ENCODE peak calls at places on chromosomes 13 and 19, in nine cellular contexts. One of them, this sample, is unnamed.

GRCh38 chr13:79405501-79405830 is 589 bp downstream of the RBM26 start:
- DNase-seq in heart right ventricle: no peak
- DNase-seq in Peyer's patch: no peak
- DNase-seq in fibroblast of mammary gland: peak; percentile 15
- DNase-seq in ascending aorta: no peak
- DNase-seq in adrenal gland: no peak
- DNase-seq in body of pancreas: peak; percentile 28
- DNase-seq in lower leg skin: no peak
- DNase-seq in BJ: no peak
- DNase-seq in this sample: no peak

GRCh38 chr19:2044709-2045500 is 6.1 kb downstream of the MKNK2 start:
- DNase-seq in heart right ventricle: no peak
- DNase-seq in Peyer's patch: no peak
- DNase-seq in fibroblast of mammary gland: no peak
- DNase-seq in ascending aorta: no peak
- DNase-seq in adrenal gland: no peak
- DNase-seq in body of pancreas: no peak
- DNase-seq in lower leg skin: peak; percentile 84
- DNase-seq in BJ: no peak
- DNase-seq in this sample: no peak

GRCh38 chr19:33722456-33723239 is 74.0 kb upstream of the KCTD15 start:
- DNase-seq in heart right ventricle: no peak
- DNase-seq in Peyer's patch: no peak
- DNase-seq in fibroblast of mammary gland: no peak
- DNase-seq in ascending aorta: no peak
- DNase-seq in adrenal gland: no peak
- DNase-seq in body of pancreas: peak; percentile 2
- DNase-seq in lower leg skin: no peak
- DNase-seq in BJ: no peak
- DNase-seq in this sample: no peak

GRCh38 chr19:47813995-47814328 is 7.8 kb upstream of the CRX start:
- DNase-seq in heart right ventricle: no peak
- DNase-seq in Peyer's patch: no peak
- DNase-seq in fibroblast of mammary gland: no peak
- DNase-seq in ascending aorta: no peak
- DNase-seq in adrenal gland: no peak
- DNase-seq in body of pancreas: no peak
- DNase-seq in lower leg skin: no peak
- DNase-seq in BJ: no peak
- DNase-seq in this sample: no peak

GRCh38 chr19:49682274-49682673 is 5.2 kb downstream of the PRMT1 start:
- DNase-seq in heart right ventricle: no peak
- DNase-seq in Peyer's patch: no peak
- DNase-seq in fibroblast of mammary gland: peak; percentile 66
- DNase-seq in ascending aorta: no peak
- DNase-seq in adrenal gland: peak; percentile 61
- DNase-seq in body of pancreas: peak; percentile 1
- DNase-seq in lower leg skin: no peak
- DNase-seq in BJ: no peak
- DNase-seq in this sample: no peak

GRCh38 chr19:3607398-3608078 is 863 bp upstream of the TBXA2R start:
- DNase-seq in heart right ventricle: peak; percentile 73
- DNase-seq in Peyer's patch: no peak
- DNase-seq in fibroblast of mammary gland: peak; percentile 40
- DNase-seq in ascending aorta: peak; percentile 82
- DNase-seq in adrenal gland: peak; percentile 60
- DNase-seq in body of pancreas: no peak
- DNase-seq in lower leg skin: no peak
- DNase-seq in BJ: no peak
- DNase-seq in this sample: no peak

GRCh38 chr13:46607768-46608553 is 55.0 kb downstream of the LRCH1 start:
- DNase-seq in heart right ventricle: no peak
- DNase-seq in Peyer's patch: peak; percentile 79
- DNase-seq in fibroblast of mammary gland: no peak
- DNase-seq in ascending aorta: no peak
- DNase-seq in adrenal gland: no peak
- DNase-seq in body of pancreas: no peak
- DNase-seq in lower leg skin: no peak
- DNase-seq in BJ: no peak
- DNase-seq in this sample: no peak

GRCh38 chr13:84985860-84986259 is 813.4 kb downstream of the SLITRK6 start:
- DNase-seq in heart right ventricle: no peak
- DNase-seq in Peyer's patch: no peak
- DNase-seq in fibroblast of mammary gland: no peak
- DNase-seq in ascending aorta: no peak
- DNase-seq in adrenal gland: no peak
- DNase-seq in body of pancreas: no peak
- DNase-seq in lower leg skin: no peak
- DNase-seq in BJ: no peak
- DNase-seq in this sample: no peak

GRCh38 chr13:65540064-65540635 is 1690.0 kb downstream of the PCDH9 start:
- DNase-seq in heart right ventricle: no peak
- DNase-seq in Peyer's patch: no peak
- DNase-seq in fibroblast of mammary gland: peak; percentile 78
- DNase-seq in ascending aorta: no peak
- DNase-seq in adrenal gland: no peak
- DNase-seq in body of pancreas: no peak
- DNase-seq in lower leg skin: no peak
- DNase-seq in BJ: peak; percentile 4
- DNase-seq in this sample: peak; percentile 27

GRCh38 chr19:33192010-33192409 is 2.1 kb upstream of the LRP3 start:
- DNase-seq in heart right ventricle: no peak
- DNase-seq in Peyer's patch: peak; percentile 26
- DNase-seq in fibroblast of mammary gland: no peak
- DNase-seq in ascending aorta: no peak
- DNase-seq in adrenal gland: peak; percentile 7
- DNase-seq in body of pancreas: no peak
- DNase-seq in lower leg skin: no peak
- DNase-seq in BJ: no peak
- DNase-seq in this sample: no peak

GRCh38 chr19:33290956-33291622 is 11.2 kb downstream of the CEBPA start:
- DNase-seq in heart right ventricle: no peak
- DNase-seq in Peyer's patch: peak; percentile 79
- DNase-seq in fibroblast of mammary gland: peak; percentile 18
- DNase-seq in ascending aorta: no peak
- DNase-seq in adrenal gland: no peak
- DNase-seq in body of pancreas: no peak
- DNase-seq in lower leg skin: no peak
- DNase-seq in BJ: no peak
- DNase-seq in this sample: peak; percentile 89

GRCh38 chr13:40194204-40194806 is 472.1 kb downstream of the FOXO1 start:
- DNase-seq in heart right ventricle: no peak
- DNase-seq in Peyer's patch: no peak
- DNase-seq in fibroblast of mammary gland: peak; percentile 48
- DNase-seq in ascending aorta: no peak
- DNase-seq in adrenal gland: no peak
- DNase-seq in body of pancreas: no peak
- DNase-seq in lower leg skin: no peak
- DNase-seq in BJ: no peak
- DNase-seq in this sample: no peak

GRCh38 chr19:52070496-52070895 is 21.9 kb upstream of the ZNF432 start:
- DNase-seq in heart right ventricle: no peak
- DNase-seq in Peyer's patch: no peak
- DNase-seq in fibroblast of mammary gland: peak; percentile 70
- DNase-seq in ascending aorta: no peak
- DNase-seq in adrenal gland: no peak
- DNase-seq in body of pancreas: no peak
- DNase-seq in lower leg skin: no peak
- DNase-seq in BJ: no peak
- DNase-seq in this sample: peak; percentile 87

GRCh38 chr13:63307239-63307638 is 1891.6 kb upstream of the PCDH20 start:
- DNase-seq in heart right ventricle: no peak
- DNase-seq in Peyer's patch: no peak
- DNase-seq in fibroblast of mammary gland: no peak
- DNase-seq in ascending aorta: no peak
- DNase-seq in adrenal gland: no peak
- DNase-seq in body of pancreas: peak; percentile 58
- DNase-seq in lower leg skin: no peak
- DNase-seq in BJ: no peak
- DNase-seq in this sample: peak; percentile 4

GRCh38 chr13:113009743-113010509 is 40.9 kb downstream of the MCF2L start:
- DNase-seq in heart right ventricle: no peak
- DNase-seq in Peyer's patch: no peak
- DNase-seq in fibroblast of mammary gland: no peak
- DNase-seq in ascending aorta: no peak
- DNase-seq in adrenal gland: peak; percentile 32
- DNase-seq in body of pancreas: no peak
- DNase-seq in lower leg skin: no peak
- DNase-seq in BJ: no peak
- DNase-seq in this sample: no peak

GRCh38 chr13:55483626-55484158 is 1657.0 kb upstream of the PRR20A start:
- DNase-seq in heart right ventricle: no peak
- DNase-seq in Peyer's patch: no peak
- DNase-seq in fibroblast of mammary gland: no peak
- DNase-seq in ascending aorta: no peak
- DNase-seq in adrenal gland: no peak
- DNase-seq in body of pancreas: no peak
- DNase-seq in lower leg skin: no peak
- DNase-seq in BJ: no peak
- DNase-seq in this sample: no peak

GRCh38 chr19:15769586-15769985 is 17.9 kb upstream of the OR10H5 start:
- DNase-seq in heart right ventricle: no peak
- DNase-seq in Peyer's patch: no peak
- DNase-seq in fibroblast of mammary gland: no peak
- DNase-seq in ascending aorta: no peak
- DNase-seq in adrenal gland: no peak
- DNase-seq in body of pancreas: no peak
- DNase-seq in lower leg skin: no peak
- DNase-seq in BJ: no peak
- DNase-seq in this sample: no peak

GRCh38 chr19:18440421-18440877 is 2.5 kb upstream of the ISYNA1 start:
- DNase-seq in heart right ventricle: no peak
- DNase-seq in Peyer's patch: no peak
- DNase-seq in fibroblast of mammary gland: no peak
- DNase-seq in ascending aorta: no peak
- DNase-seq in adrenal gland: peak; percentile 50
- DNase-seq in body of pancreas: no peak
- DNase-seq in lower leg skin: no peak
- DNase-seq in BJ: no peak
- DNase-seq in this sample: peak; percentile 30
- TF ChIP-seq CTCF in heart right ventricle: peak; percentile 36
- TF ChIP-seq CTCF in Peyer's patch: peak; percentile 35
- TF ChIP-seq CTCF in fibroblast of mammary gland: peak; percentile 27
- TF ChIP-seq CTCF in ascending aorta: no peak
- TF ChIP-seq CTCF in adrenal gland: peak; percentile 18
- TF ChIP-seq CTCF in body of pancreas: no peak
- TF ChIP-seq CTCF in lower leg skin: no peak
- TF ChIP-seq CTCF in BJ: peak; percentile 33
- TF ChIP-seq CTCF in this sample: no peak

DNA sequence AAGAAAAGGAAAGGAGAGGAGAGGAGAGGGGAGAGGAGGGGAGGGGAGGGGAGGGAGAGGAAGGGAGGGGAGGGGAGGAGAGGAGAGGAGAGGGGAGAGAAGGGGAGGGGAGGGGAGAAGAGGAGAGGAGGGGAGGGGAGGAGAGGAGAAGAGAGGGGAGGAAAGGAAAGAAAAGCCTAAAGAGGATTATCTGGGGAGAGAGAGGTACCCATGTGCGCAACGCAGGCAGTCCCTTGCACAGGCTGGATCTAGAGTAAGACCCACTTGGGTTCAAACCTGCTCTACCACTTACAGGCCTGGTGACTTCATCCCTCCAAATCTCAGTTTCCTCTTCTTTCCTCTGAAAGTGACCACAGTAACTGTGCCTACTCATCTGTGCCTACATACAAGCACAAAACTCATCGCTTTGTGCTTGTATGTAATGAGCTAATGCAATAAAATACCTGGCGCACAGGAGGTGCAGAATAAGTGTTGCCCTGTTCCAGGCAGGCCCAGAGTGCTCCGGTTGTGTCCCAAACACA is 753 bp upstream of the MAP1S start:
- DNase-seq in heart right ventricle: no peak
- DNase-seq in Peyer's patch: no peak
- DNase-seq in fibroblast of mammary gland: no peak
- DNase-seq in ascending aorta: no peak
- DNase-seq in adrenal gland: no peak
- DNase-seq in body of pancreas: no peak
- DNase-seq in lower leg skin: no peak
- DNase-seq in BJ: no peak
- DNase-seq in this sample: peak; percentile 30
- H3K4me3 ChIP-seq in heart right ventricle: no peak overlapping the region
- H3K4me3 ChIP-seq in Peyer's patch: no peak overlapping the region
- H3K4me3 ChIP-seq in fibroblast of mammary gland: no peak overlapping the region
- H3K4me3 ChIP-seq in ascending aorta: peak overlapping the region; percentile 99
- H3K4me3 ChIP-seq in adrenal gland: no peak overlapping the region
- H3K4me3 ChIP-seq in body of pancreas: no peak overlapping the region
- H3K4me3 ChIP-seq in lower leg skin: no peak overlapping the region
- H3K4me3 ChIP-seq in BJ: no peak overlapping the region
- H3K4me3 ChIP-seq in this sample: no peak overlapping the region

GRCh38 chr19:6030214-6030507 is 52.2 kb upstream of the RANBP3 start:
- DNase-seq in heart right ventricle: no peak
- DNase-seq in Peyer's patch: no peak
- DNase-seq in fibroblast of mammary gland: peak; percentile 87
- DNase-seq in ascending aorta: no peak
- DNase-seq in adrenal gland: no peak
- DNase-seq in body of pancreas: no peak
- DNase-seq in lower leg skin: no peak
- DNase-seq in BJ: no peak
- DNase-seq in this sample: peak; percentile 88
- TF ChIP-seq CTCF in heart right ventricle: no peak
- TF ChIP-seq CTCF in Peyer's patch: no peak
- TF ChIP-seq CTCF in fibroblast of mammary gland: no peak
- TF ChIP-seq CTCF in ascending aorta: no peak
- TF ChIP-seq CTCF in adrenal gland: no peak
- TF ChIP-seq CTCF in body of pancreas: no peak
- TF ChIP-seq CTCF in lower leg skin: no peak
- TF ChIP-seq CTCF in BJ: no peak
- TF ChIP-seq CTCF in this sample: no peak

GRCh38 chr19:11426656-11427055 is 7.5 kb upstream of the RGL3 start:
- DNase-seq in heart right ventricle: no peak
- DNase-seq in Peyer's patch: no peak
- DNase-seq in fibroblast of mammary gland: no peak
- DNase-seq in ascending aorta: no peak
- DNase-seq in adrenal gland: no peak
- DNase-seq in body of pancreas: no peak
- DNase-seq in lower leg skin: no peak
- DNase-seq in BJ: no peak
- DNase-seq in this sample: no peak

GRCh38 chr19:11422163-11423068 is 3.3 kb upstream of the RGL3 start:
- DNase-seq in heart right ventricle: peak; percentile 87
- DNase-seq in Peyer's patch: peak; percentile 73
- DNase-seq in fibroblast of mammary gland: peak; percentile 39
- DNase-seq in ascending aorta: peak; percentile 90
- DNase-seq in adrenal gland: peak; percentile 79
- DNase-seq in body of pancreas: peak; percentile 84
- DNase-seq in lower leg skin: peak; percentile 96
- DNase-seq in BJ: peak; percentile 17
- DNase-seq in this sample: peak; percentile 94

GRCh38 chr19:11423804-11424318 is 4.7 kb upstream of the RGL3 start:
- DNase-seq in heart right ventricle: no peak
- DNase-seq in Peyer's patch: no peak
- DNase-seq in fibroblast of mammary gland: no peak
- DNase-seq in ascending aorta: no peak
- DNase-seq in adrenal gland: peak; percentile 67
- DNase-seq in body of pancreas: no peak
- DNase-seq in lower leg skin: no peak
- DNase-seq in BJ: no peak
- DNase-seq in this sample: no peak

GRCh38 chr19:11423164-11423803 is 4.2 kb upstream of the RGL3 start:
- DNase-seq in heart right ventricle: no peak
- DNase-seq in Peyer's patch: no peak
- DNase-seq in fibroblast of mammary gland: no peak
- DNase-seq in ascending aorta: no peak
- DNase-seq in adrenal gland: no peak
- DNase-seq in body of pancreas: no peak
- DNase-seq in lower leg skin: no peak
- DNase-seq in BJ: no peak
- DNase-seq in this sample: no peak

GRCh38 chr19:11425719-11426457 is 6.8 kb upstream of the RGL3 start:
- DNase-seq in heart right ventricle: no peak
- DNase-seq in Peyer's patch: no peak
- DNase-seq in fibroblast of mammary gland: no peak
- DNase-seq in ascending aorta: no peak
- DNase-seq in adrenal gland: no peak
- DNase-seq in body of pancreas: no peak
- DNase-seq in lower leg skin: no peak
- DNase-seq in BJ: no peak
- DNase-seq in this sample: no peak
- H3K4me3 ChIP-seq in heart right ventricle: no peak overlapping the region
- H3K4me3 ChIP-seq in Peyer's patch: no peak overlapping the region
- H3K4me3 ChIP-seq in fibroblast of mammary gland: no peak overlapping the region
- H3K4me3 ChIP-seq in ascending aorta: no peak overlapping the region
- H3K4me3 ChIP-seq in adrenal gland: no peak overlapping the region
- H3K4me3 ChIP-seq in body of pancreas: no peak overlapping the region
- H3K4me3 ChIP-seq in lower leg skin: no peak overlapping the region
- H3K4me3 ChIP-seq in BJ: no peak overlapping the region
- H3K4me3 ChIP-seq in this sample: no peak overlapping the region

This sample was measured in epithelial cell of esophagus.